ENCODE peak calls at places on chromosome 14, in six cellular contexts. C is astrocyte; U is heart right ventricle; D is NCI-H510A treated with DMSO at 0.1 percent for 48 hours; N is glutamatergic neuron; W is effector memory CD4-positive, alpha-beta T cell. K is an unnamed sample.

GRCh38 chr14:66746316-66747006 is 238.5 kb downstream of the GPHN start:
- DNase-seq in U (peak), N (no peak), D (no peak), C (peak), W (no peak), K (no peak)

GRCh38 chr14:43894534-43894933 is 612.5 kb downstream of the FSCB start:
- DNase-seq in N (no peak), W (no peak), U (no peak), C (no peak), D (no peak), K (no peak)

GRCh38 chr14:104593710-104594121 is 10.9 kb downstream of the TMEM179 start:
- DNase-seq in C (no peak), D (no peak), N (peak), U (no peak), W (no peak), K (no peak)

GRCh38 chr14:66758031-66758613 is 250.2 kb downstream of the GPHN start:
- DNase-seq in W (no peak), N (no peak), U (no peak), D (no peak), C (no peak), K (no peak)

GRCh38 chr14:48970995-48971394 is 615.2 kb downstream of the RPS29 start:
- DNase-seq in U (no peak), W (no peak), C (peak), D (no peak), N (no peak), K (no peak)

GRCh38 chr14:103871596-103872480 is 24.5 kb upstream of the PPP1R13B start:
- DNase-seq in U (peak), C (no peak), N (peak), W (peak), D (no peak), K (peak)

GRCh38 chr14:88765130-88765529 is 27.6 kb downstream of the EML5 start:
- DNase-seq in U (no peak), C (peak), W (no peak), D (no peak), N (no peak), K (no peak)

GRCh38 chr14:51776102-51776894 is 84.1 kb upstream of the GNG2 start:
- DNase-seq in D (peak), C (peak), U (peak), N (peak), W (no peak), K (no peak)

GRCh38 chr14:68574906-68575305 is 218.0 kb downstream of the ZFP36L1 start:
- DNase-seq in U (no peak), C (peak), N (no peak), W (no peak), D (no peak), K (no peak)

GRCh38 chr14:61406670-61407069 is 85.3 kb downstream of the PRKCH start:
- DNase-seq in W (no peak), U (no peak), D (no peak), N (no peak), C (no peak), K (no peak)

GRCh38 chr14:102279282-102279681 is 25.7 kb downstream of the MOK start:
- DNase-seq in N (no peak), W (no peak), C (no peak), D (no peak), U (no peak), K (no peak)

GRCh38 chr14:52150162-52150561 is 81.3 kb upstream of the NID2 start:
- DNase-seq in W (no peak), N (no peak), D (no peak), U (no peak), C (no peak), K (no peak)

GRCh38 chr14:95679148-95679547 is 7.1 kb upstream of the TCL1B start:
- DNase-seq in N (no peak), W (no peak), D (peak), C (no peak), U (no peak), K (no peak)

GRCh38 chr14:90722590-90722989 is 93.6 kb downstream of the TTC7B start:
- DNase-seq in U (no peak), D (no peak), C (no peak), W (no peak), N (no peak), K (no peak)

GRCh38 chr14:50758945-50759344 is 72.0 kb downstream of the NIN start:
- DNase-seq in N (no peak), C (no peak), D (no peak), U (no peak), W (no peak), K (no peak)

GRCh38 chr14:20743556-20743955 is 2.1 kb upstream of the EDDM3A start:
- DNase-seq in C (no peak), D (no peak), W (no peak), N (no peak), U (no peak), K (no peak)

GRCh38 chr14:99862111-99862510 is 68.9 kb downstream of the EML1 start:
- DNase-seq in W (no peak), U (no peak), C (peak), D (no peak), N (no peak), K (no peak)

GRCh38 chr14:21498540-21499526 is 12.3 kb downstream of the METTL3 start:
- DNase-seq in N (no peak), W (no peak), D (peak), U (no peak), C (peak), K (no peak)

GRCh38 chr14:104245723-104246122 is 107.3 kb downstream of the KIF26A start:
- DNase-seq in N (no peak), D (no peak), W (no peak), C (no peak), U (no peak), K (no peak)

GRCh38 chr14:72510566-72510965 is 383.3 kb downstream of the DPF3 start:
- DNase-seq in C (no peak), N (no peak), U (no peak), W (no peak), D (no peak), K (no peak)

GRCh38 chr14:31391473-31391872 is 28.9 kb downstream of the HEATR5A start:
- DNase-seq in C (no peak), W (no peak), U (no peak), N (no peak), D (no peak), K (no peak)

GRCh38 chr14:56494167-56494566 is 85.4 kb upstream of the TMEM260 start:
- DNase-seq in U (peak), W (no peak), D (no peak), N (no peak), C (no peak), K (no peak)

GRCh38 chr14:104680806-104681688 is 8.4 kb upstream of the INF2 start:
- DNase-seq in N (no peak), W (no peak), U (no peak), D (peak), C (peak), K (no peak)

GRCh38 chr14:101604228-101604934 is 43.1 kb downstream of the DIO3 start:
- DNase-seq in D (no peak), N (no peak), W (no peak), U (no peak), C (no peak), K (peak)

GRCh38 chr14:71235865-71236264 is 328.6 kb downstream of the PCNX1 start:
- DNase-seq in D (no peak), U (peak), C (peak), N (no peak), W (no peak), K (no peak)

GRCh38 chr14:100147181-100147631 is 12.2 kb downstream of the DEGS2 start:
- DNase-seq in D (peak), C (no peak), U (no peak), W (peak), N (no peak), K (peak)

GRCh38 chr14:59564356-59564755 is 12.3 kb downstream of the CCDC175 start:
- DNase-seq in C (no peak), W (no peak), D (no peak), U (no peak), N (no peak), K (no peak)

GRCh38 chr14:92665699-92666110 is 82.7 kb downstream of the LGMN start:
- DNase-seq in D (no peak), C (no peak), U (no peak), N (no peak), W (no peak), K (no peak)

GRCh38 chr14:69567563-69567962 is 7.1 kb downstream of the CCDC177 start:
- DNase-seq in N (no peak), D (no peak), U (no peak), W (no peak), C (no peak), K (no peak)

GRCh38 chr14:55425091-55425490 is 13.5 kb upstream of the ATG14 start:
- DNase-seq in U (no peak), D (no peak), C (no peak), W (no peak), N (no peak), K (no peak)

GRCh38 chr14:29054119-29054518 is 287.5 kb downstream of the FOXG1 start:
- DNase-seq in D (no peak), N (no peak), U (no peak), W (no peak), C (no peak), K (no peak)

GRCh38 chr14:37900582-37900981 is 305.2 kb downstream of the TTC6 start:
- DNase-seq in D (no peak), N (no peak), C (no peak), W (no peak), U (no peak), K (no peak)

GRCh38 chr14:22536853-22537338 is 52.1 kb downstream of the DAD1 start:
- DNase-seq in U (peak), D (no peak), W (peak), N (no peak), C (peak), K (peak)

GRCh38 chr14:100554082-100554677 is 33.0 kb downstream of the BEGAIN start:
- DNase-seq in W (no peak), C (no peak), U (peak), D (peak), N (no peak), K (no peak)

GRCh38 chr14:54450535-54450934 is 9.4 kb upstream of the CNIH1 start:
- DNase-seq in D (no peak), C (peak), W (no peak), U (no peak), N (no peak), K (no peak)

GRCh38 chr14:105146976-105147700 is 21.4 kb downstream of the JAG2 start:
- DNase-seq in C (no peak), D (no peak), N (no peak), W (no peak), U (no peak), K (no peak)

K was measured in CD8-positive, alpha-beta T cell.